ENCODE peak calls at places on chromosomes 1 and 21, in eight cellular contexts. O is fibroblast of lung, L is adrenal gland, P is left lung, Y is psoas muscle, W is fibroblast of pulmonary artery, S is AG09319, G is hepatocyte. T is an unnamed sample.

GRCh38 chr21:39904457-39904856 is 37.2 kb downstream of the PCP4 start:
- DNase-seq in O (no peak), L (no peak), P (no peak), Y (no peak), W (no peak), S (no peak), G (no peak), T (no peak)

GRCh38 chr1:180966744-180967536 is 54.2 kb downstream of the KIAA1614 start:
- DNase-seq in O (no peak), L (no peak), P (no peak), Y (no peak), W (no peak), S (no peak), G (no peak), T (no peak)

GRCh38 chr21:37159053-37159776 is 86.2 kb downstream of the TTC3 start:
- DNase-seq in O (no peak), L (no peak), P (no peak), Y (no peak), W (no peak), S (no peak), G (no peak), T (no peak)

GRCh38 chr1:71572038-71572437 is 491.2 kb upstream of the ZRANB2 start:
- DNase-seq in O (no peak), L (no peak), P (no peak), Y (no peak), W (no peak), S (no peak), G (no peak), T (no peak)

GRCh38 chr1:3011631-3012510 is 9.4 kb upstream of the ACTRT2 start:
- DNase-seq in O (no peak), L (no peak), P (peak; percentile 74), Y (no peak), W (no peak), S (no peak), G (no peak), T (peak; percentile 82)

GRCh38 chr21:44838038-44838895 is 20.4 kb upstream of the SUMO3 start:
- DNase-seq in O (no peak), L (peak; percentile 38), P (no peak), Y (no peak), W (no peak), S (no peak), G (no peak), T (no peak)

GRCh38 chr1:52424238-52424637 is 19.8 kb downstream of the PRPF38A start:
- DNase-seq in O (no peak), L (no peak), P (no peak), Y (no peak), W (peak; percentile 16), S (no peak), G (no peak), T (no peak)

GRCh38 chr1:152000989-152001630 is 7.5 kb upstream of the S100A10 start:
- DNase-seq in O (no peak), L (no peak), P (no peak), Y (no peak), W (no peak), S (no peak), G (no peak), T (no peak)

GRCh38 chr1:204258213-204259115 is 44.7 kb upstream of the GOLT1A start:
- DNase-seq in O (peak; percentile 48), L (peak; percentile 90), P (peak; percentile 83), Y (peak; percentile 39), W (peak; percentile 70), S (no peak), G (peak; percentile 74), T (no peak)

GRCh38 chr1:87506147-87506546 is 177.5 kb downstream of the LMO4 start:
- DNase-seq in O (no peak), L (no peak), P (no peak), Y (no peak), W (no peak), S (no peak), G (no peak), T (no peak)

GRCh38 chr1:94237291-94238226 is at the start of gene ARHGAP29:
- DNase-seq in O (peak; percentile 70), L (peak; percentile 68), P (peak; percentile 95), Y (peak; percentile 82), W (peak; percentile 75), S (peak; percentile 22), G (peak; percentile 94), T (peak; percentile 93)

GRCh38 chr1:48055854-48056253 is 58.7 kb upstream of the TRABD2B start:
- DNase-seq in O (no peak), L (no peak), P (no peak), Y (no peak), W (no peak), S (no peak), G (peak; percentile 35), T (no peak)

GRCh38 chr1:35449334-35450008 is 107.7 kb downstream of the KIAA0319L start:
- DNase-seq in O (peak; percentile 95), L (peak; percentile 72), P (no peak), Y (no peak), W (peak; percentile 97), S (peak; percentile 70), G (peak; percentile 22), T (no peak)

GRCh38 chr21:38319781-38320180 is 63.0 kb downstream of the KCNJ15 start:
- DNase-seq in O (peak; percentile 76), L (no peak), P (no peak), Y (no peak), W (no peak), S (no peak), G (no peak), T (no peak)

GRCh38 chr1:150696151-150696550 is 803 bp downstream of the GOLPH3L start:
- DNase-seq in O (no peak), L (no peak), P (no peak), Y (no peak), W (no peak), S (no peak), G (no peak), T (no peak)

GRCh38 chr1:205226868-205227583 is 720 bp upstream of the TMCC2 start:
- DNase-seq in O (peak; percentile 68), L (no peak), P (no peak), Y (no peak), W (peak; percentile 52), S (no peak), G (no peak), T (no peak)

GRCh38 chr21:39121600-39122355 is 61.5 kb downstream of the PSMG1 start:
- DNase-seq in O (peak; percentile 53), L (no peak), P (no peak), Y (no peak), W (no peak), S (no peak), G (no peak), T (no peak)

GRCh38 chr1:201982923-201983805 is 716 bp downstream of the RNPEP start:
- DNase-seq in O (peak; percentile 75), L (peak; percentile 86), P (peak; percentile 90), Y (peak; percentile 80), W (peak; percentile 74), S (peak; percentile 49), G (peak; percentile 85), T (no peak)
- TF ChIP-seq CTCF in O (peak; percentile 16), L (no peak), P (peak; percentile 12), Y (no peak), W (peak; percentile 4), S (no peak), G (peak; percentile 12), T (peak; percentile 56)

GRCh38 chr1:20165522-20165951 is 20.4 kb upstream of the UBXN10 start:
- DNase-seq in O (no peak), L (no peak), P (no peak), Y (no peak), W (peak; percentile 33), S (no peak), G (no peak), T (no peak)
- TF ChIP-seq CTCF in O (peak; percentile 38), L (no peak), P (no peak), Y (no peak), W (peak; percentile 41), S (peak; percentile 21), G (peak; percentile 13), T (peak; percentile 41)

GRCh38 chr21:42233067-42233981 is 14.4 kb downstream of the ABCG1 start:
- DNase-seq in O (no peak), L (peak; percentile 91), P (no peak), Y (peak; percentile 89), W (peak; percentile 88), S (no peak), G (peak; percentile 74), T (peak; percentile 41)

GRCh38 chr21:42230636-42231035 is 11.7 kb downstream of the ABCG1 start:
- DNase-seq in O (no peak), L (no peak), P (no peak), Y (no peak), W (no peak), S (no peak), G (no peak), T (no peak)

GRCh38 chr21:42231761-42232160 is 12.8 kb downstream of the ABCG1 start:
- DNase-seq in O (no peak), L (no peak), P (no peak), Y (no peak), W (no peak), S (no peak), G (no peak), T (peak; percentile 50)

GRCh38 chr21:42234026-42234425 is 15.1 kb downstream of the ABCG1 start:
- DNase-seq in O (no peak), L (no peak), P (no peak), Y (no peak), W (no peak), S (no peak), G (no peak), T (no peak)

DNA sequence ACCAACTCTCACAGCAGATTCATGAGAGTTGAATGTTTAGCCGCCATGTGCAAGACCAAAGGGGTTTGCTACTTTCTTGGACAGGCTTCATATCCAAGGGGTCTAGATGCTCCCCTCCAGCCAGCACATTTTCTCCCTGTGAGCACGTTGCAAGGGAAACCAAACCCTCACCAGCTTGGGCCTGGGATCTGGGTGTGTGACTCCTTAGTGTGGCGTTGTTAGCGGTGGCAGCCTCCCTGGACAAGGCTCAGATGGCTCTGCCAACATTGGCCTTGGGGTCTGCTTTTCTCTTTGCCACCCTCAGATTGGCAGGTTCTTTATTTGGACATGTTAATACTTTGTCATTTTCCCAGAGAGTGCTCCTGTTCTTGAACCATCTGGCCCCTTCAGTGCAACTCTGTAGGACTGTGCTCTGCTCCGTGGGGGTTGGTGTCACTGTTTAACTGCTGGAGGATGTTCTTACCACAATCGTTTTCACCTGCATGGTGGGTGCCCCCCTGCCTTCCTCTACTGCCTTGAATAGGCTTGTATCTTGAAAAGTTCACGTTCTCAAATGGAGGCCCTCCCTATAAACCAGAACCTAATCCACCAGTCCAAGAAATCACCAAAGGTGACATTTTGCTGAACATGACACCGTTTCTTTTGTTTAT is 13.4 kb downstream of the ABCG1 start:
- DNase-seq in O (no peak), L (no peak), P (no peak), Y (no peak), W (no peak), S (no peak), G (no peak), T (peak; percentile 32)
- TF ChIP-seq CTCF in O (no peak), L (no peak), P (no peak), Y (no peak), W (no peak), S (no peak), G (no peak), T (no peak)

DNA sequence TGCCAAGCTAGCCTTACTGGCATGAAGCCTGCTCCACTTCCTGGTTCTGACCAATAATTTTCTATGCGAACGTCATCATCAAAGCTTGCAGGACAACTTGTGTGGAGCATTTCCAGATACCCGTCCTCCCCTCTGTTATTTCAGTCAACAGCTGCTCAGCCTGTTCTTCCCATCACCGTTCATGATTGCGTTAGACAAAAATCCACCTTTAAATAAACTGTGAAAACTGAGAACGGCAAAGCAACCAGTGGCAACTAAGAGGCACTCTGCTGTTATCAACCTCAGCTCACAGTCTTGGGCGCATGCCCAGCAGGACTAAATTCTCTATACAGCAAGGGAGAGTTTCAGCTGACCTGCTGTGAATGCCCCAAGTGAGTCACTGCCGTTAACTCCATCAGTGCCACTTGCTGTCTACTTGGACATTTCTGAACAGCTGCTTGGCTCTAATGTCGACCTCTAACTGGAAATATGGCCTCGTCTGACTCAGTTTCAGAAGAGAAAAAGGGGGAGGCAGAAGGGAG is 207.4 kb upstream of the RUNX1 start:
- DNase-seq in O (peak; percentile 99), L (peak; percentile 96), P (peak; percentile 76), Y (peak; percentile 91), W (peak; percentile 99), S (peak; percentile 95), G (peak; percentile 94), T (no peak)
- TF ChIP-seq CTCF in O (peak; percentile 29), L (no peak), P (no peak), Y (no peak), W (peak; percentile 12), S (peak; percentile 1), G (no peak), T (peak; percentile 41)

T was measured in chondrocyte.